ENCODE peak calls at places on chromosome 16, in eight cellular contexts. T is stimulated activated CD4-positive, alpha-beta T cell treated with anti-CD3 and anti-CD28 coated beads, TNF-alpha, amount 100 ng/mL, for 1 hour; L is cardiac muscle cell; A is AG08395; J is stimulated activated naive CD8-positive, alpha-beta T cell treated with anti-CD3 and anti-CD28 coated beads, Interleukin-15, Interleukin-2, amounts not matched to agents 100 U/mL and 50 U/mL, for 24 hours; U is hippocampal formation; H is GM04504; K is CD8-positive, alpha-beta memory T cell. G is an unnamed sample.

GRCh38 chr16:72426416-72426815 is 254.5 kb upstream of the PMFBP1 start:
- DNase-seq in L (no peak), T (no peak), K (no peak), H (no peak), A (no peak), U (peak; percentile 71), J (no peak), G (no peak)

GRCh38 chr16:22217890-22218730 is 12.0 kb downstream of the EEF2K start:
- DNase-seq in H (no peak), K (no peak), J (no peak), L (no peak), T (no peak), A (no peak), U (no peak), G (no peak)

GRCh38 chr16:58110590-58111330 is 18.4 kb downstream of the CFAP20 start:
- DNase-seq in L (peak; percentile 46), T (no peak), J (no peak), U (no peak), A (no peak), H (no peak), K (no peak), G (no peak)

GRCh38 chr16:31181102-31181830 is 1.3 kb downstream of the FUS start:
- DNase-seq in A (peak; percentile 34), L (peak; percentile 53), J (peak; percentile 46), U (no peak), T (no peak), K (no peak), H (no peak), G (no peak)

GRCh38 chr16:89858973-89859808 is 14.2 kb upstream of the TCF25 start:
- DNase-seq in H (no peak), T (no peak), A (no peak), J (no peak), K (no peak), U (no peak), L (no peak), G (no peak)

GRCh38 chr16:57091200-57091989 is 988 bp upstream of the CPNE2 start:
- DNase-seq in H (no peak), K (no peak), L (peak; percentile 42), J (no peak), U (no peak), T (no peak), A (peak; percentile 56), G (peak; percentile 31)

GRCh38 chr16:1575578-1575977 is 36.3 kb downstream of the IFT140 start:
- DNase-seq in A (no peak), U (no peak), K (no peak), L (no peak), J (no peak), H (no peak), T (no peak), G (no peak)

GRCh38 chr16:87657621-87658192 is 55.4 kb downstream of the JPH3 start:
- DNase-seq in A (no peak), K (no peak), U (no peak), L (peak; percentile 10), J (peak; percentile 14), H (no peak), T (no peak), G (no peak)

GRCh38 chr16:48564544-48565444 is 45.2 kb downstream of the N4BP1 start:
- DNase-seq in J (no peak), L (no peak), U (no peak), A (no peak), H (no peak), T (no peak), K (no peak), G (no peak)